ENCODE peak calls at places on chromosomes 13 and 19, in seven cellular contexts. E is astrocyte of the spinal cord, W is Peyer's patch, H is PC-9, B is A549, Y is mucosa of descending colon, L is DND-41. M is an unnamed sample.

GRCh38 chr13:75749407-75749806 is 113.3 kb downstream of the LMO7 start:
- DNase-seq in E (peak; percentile 45), W (no peak), H (no peak), B (no peak), Y (no peak), L (no peak), M (no peak)

GRCh38 chr19:3366104-3366760 is at the start of gene NFIC:
- DNase-seq in E (peak; percentile 81), W (peak; percentile 25), H (no peak), B (no peak), Y (peak; percentile 80), L (peak; percentile 77), M (no peak)

GRCh38 chr19:33090179-33090578 is 9.2 kb downstream of the GPATCH1 start:
- DNase-seq in E (no peak), W (no peak), H (no peak), B (no peak), Y (no peak), L (no peak), M (no peak)

GRCh38 chr19:18029617-18030338 is 21.8 kb downstream of the ARRDC2 start:
- DNase-seq in E (no peak), W (no peak), H (peak; percentile 97), B (no peak), Y (peak; percentile 62), L (no peak), M (no peak)

GRCh38 chr19:1047696-1048147 is 7.8 kb downstream of the ABCA7 start:
- DNase-seq in E (no peak), W (no peak), H (no peak), B (no peak), Y (peak; percentile 82), L (no peak), M (no peak)

GRCh38 chr13:27446986-27447583 is 3.3 kb downstream of the MTIF3 start:
- DNase-seq in E (no peak), W (peak; percentile 67), H (no peak), B (no peak), Y (no peak), L (peak; percentile 79), M (no peak)

GRCh38 chr19:32469796-32470195 is 64.2 kb downstream of the DPY19L3 start:
- DNase-seq in E (no peak), W (no peak), H (no peak), B (no peak), Y (no peak), L (no peak), M (no peak)

GRCh38 chr19:5153601-5154128 is 184.8 kb downstream of the KDM4B start:
- DNase-seq in E (no peak), W (no peak), H (no peak), B (no peak), Y (no peak), L (no peak), M (no peak)

GRCh38 chr19:29643361-29643935 is 21.8 kb upstream of the PLEKHF1 start:
- DNase-seq in E (no peak), W (no peak), H (no peak), B (no peak), Y (no peak), L (no peak), M (no peak)

GRCh38 chr19:11020982-11021759 is 60.3 kb downstream of the SMARCA4 start:
- DNase-seq in E (no peak), W (no peak), H (no peak), B (no peak), Y (no peak), L (no peak), M (no peak)

GRCh38 chr19:44202470-44202869 is 9.9 kb upstream of the ZNF227 start:
- DNase-seq in E (no peak), W (no peak), H (no peak), B (no peak), Y (no peak), L (no peak), M (no peak)

GRCh38 chr19:34104099-34104498 is 68.2 kb upstream of the LSM14A start:
- DNase-seq in E (no peak), W (no peak), H (no peak), B (no peak), Y (no peak), L (no peak), M (no peak)

GRCh38 chr19:49746206-49746958 is 16.7 kb downstream of the TSKS start:
- DNase-seq in E (peak; percentile 75), W (no peak), H (no peak), B (peak; percentile 67), Y (peak; percentile 60), L (peak; percentile 30), M (no peak)

GRCh38 chr13:23751195-23751594 is 138.0 kb downstream of the MIPEP start:
- DNase-seq in E (peak; percentile 43), W (no peak), H (no peak), B (no peak), Y (no peak), L (no peak), M (no peak)

GRCh38 chr19:5369962-5370367 is 29.4 kb upstream of the PTPRS start:
- DNase-seq in E (peak; percentile 16), W (no peak), H (no peak), B (peak; percentile 55), Y (no peak), L (peak; percentile 60), M (no peak)

GRCh38 chr13:84917252-84917878 is 881.9 kb downstream of the SLITRK6 start:
- DNase-seq in E (peak; percentile 48), W (no peak), H (peak; percentile 38), B (no peak), Y (no peak), L (no peak), M (peak; percentile 4)

GRCh38 chr13:72290962-72291681 is 424.1 kb upstream of the DACH1 start:
- DNase-seq in E (peak; percentile 85), W (no peak), H (peak; percentile 63), B (no peak), Y (no peak), L (no peak), M (peak; percentile 16)

GRCh38 chr19:577439-578392 is 5.3 kb downstream of the BSG start:
- DNase-seq in E (no peak), W (no peak), H (no peak), B (no peak), Y (no peak), L (no peak), M (no peak)

GRCh38 chr19:49362048-49362925 is at the start of gene TEAD2:
- DNase-seq in E (peak; percentile 56), W (peak; percentile 27), H (no peak), B (peak; percentile 86), Y (peak; percentile 78), L (no peak), M (no peak)

GRCh38 chr19:33302974-33303790 is 848 bp upstream of the CEBPA start:
- DNase-seq in E (peak; percentile 34), W (no peak), H (no peak), B (peak; percentile 66), Y (peak; percentile 66), L (no peak), M (no peak)

GRCh38 chr19:46660601-46661019 is 372 bp downstream of the DACT3 start:
- DNase-seq in E (no peak), W (no peak), H (no peak), B (no peak), Y (no peak), L (no peak), M (no peak)

GRCh38 chr13:48994731-48995130 is 19.0 kb downstream of the FNDC3A start:
- DNase-seq in E (peak; percentile 13), W (no peak), H (no peak), B (no peak), Y (no peak), L (no peak), M (no peak)

GRCh38 chr19:43776285-43776684 is 4.5 kb downstream of the KCNN4 start:
- DNase-seq in E (no peak), W (no peak), H (no peak), B (no peak), Y (no peak), L (no peak), M (no peak)

GRCh38 chr19:27773318-27774094 is 1439.4 kb downstream of the UQCRFS1 start:
- DNase-seq in E (no peak), W (no peak), H (no peak), B (no peak), Y (no peak), L (no peak), M (no peak)

GRCh38 chr19:15294591-15294990 is 37.7 kb downstream of the BRD4 start:
- DNase-seq in E (no peak), W (no peak), H (no peak), B (no peak), Y (no peak), L (no peak), M (no peak)

GRCh38 chr19:15296353-15296752 is 36.0 kb downstream of the BRD4 start:
- DNase-seq in E (no peak), W (no peak), H (no peak), B (no peak), Y (no peak), L (no peak), M (no peak)

GRCh38 chr19:15298847-15299567 is 33.3 kb downstream of the BRD4 start:
- DNase-seq in E (no peak), W (no peak), H (no peak), B (no peak), Y (no peak), L (peak; percentile 19), M (no peak)

GRCh38 chr19:15297416-15298224 is 34.7 kb downstream of the BRD4 start:
- DNase-seq in E (peak; percentile 87), W (no peak), H (no peak), B (peak; percentile 37), Y (no peak), L (peak; percentile 59), M (peak; percentile 75)

GRCh38 chr19:15296841-15297415 is 35.4 kb downstream of the BRD4 start:
- DNase-seq in E (no peak), W (no peak), H (no peak), B (no peak), Y (no peak), L (peak; percentile 52), M (no peak)
- H3K4me3 ChIP-seq in E (no peak overlapping the region), W (no peak overlapping the region), H (no peak overlapping the region), B (no peak overlapping the region), Y (no peak overlapping the region), L (no peak overlapping the region), M (no peak overlapping the region)

GRCh38 chr19:38715540-38715939 is 28.7 kb downstream of the CAPN12 start:
- DNase-seq in E (no peak), W (no peak), H (no peak), B (no peak), Y (no peak), L (no peak), M (no peak)
- TF ChIP-seq CTCF in E (no peak), W (no peak), H (no peak), B (no peak), Y (no peak), L (no peak), M (no peak)

GRCh38 chr19:53509845-53510244 is 28.1 kb upstream of the ZNF331 start:
- DNase-seq in E (no peak), W (no peak), H (no peak), B (no peak), Y (no peak), L (no peak), M (no peak)
- H3K4me3 ChIP-seq in E (no peak overlapping the region), W (no peak overlapping the region), H (no peak overlapping the region), B (no peak overlapping the region), Y (no peak overlapping the region), L (no peak overlapping the region), M (no peak overlapping the region)

GRCh38 chr13:66716502-66716901 is 513.6 kb downstream of the PCDH9 start:
- DNase-seq in E (no peak), W (no peak), H (no peak), B (no peak), Y (no peak), L (no peak), M (no peak)

DNA sequence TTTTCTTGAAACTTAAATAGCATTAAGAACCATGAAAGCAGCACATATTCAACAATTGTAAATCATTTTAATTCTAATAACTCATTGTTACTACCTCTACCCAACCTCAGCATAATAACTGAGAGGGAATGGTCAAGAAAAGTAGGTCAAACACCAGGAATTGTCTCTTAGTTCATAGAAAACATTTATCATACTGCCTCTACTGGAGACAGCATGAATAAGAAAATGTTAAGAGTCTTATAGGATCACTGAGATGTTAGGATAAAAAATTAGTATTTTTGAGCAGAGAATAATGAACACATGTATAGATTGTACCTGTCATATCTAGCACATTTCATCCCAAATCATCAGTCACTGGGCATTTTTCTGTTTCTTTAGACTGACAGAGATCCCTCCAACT is 515.3 kb downstream of the PCDH9 start:
- DNase-seq in E (no peak), W (no peak), H (no peak), B (no peak), Y (no peak), L (no peak), M (no peak)
- TF ChIP-seq CTCF in E (peak; percentile 26), W (no peak), H (peak; percentile 49), B (no peak), Y (no peak), L (peak; percentile 34), M (peak; percentile 18)